ENCODE peak calls at places on chromosomes 12 and 14, in four cellular contexts. L is MM.1S, V is HCT116, U is breast epithelium. R is an unnamed sample.
A peak's percentile ranks its signal among the peaks of the same experiment; 100 is the strongest.

GRCh38 chr14:89507521-89507920 is 90.5 kb upstream of the FOXN3 start:
- DNase-seq in L (no peak), V (peak; percentile 75), U (no peak), R (no peak)

GRCh38 chr12:24560867-24561266 is 388.0 kb downstream of the BCAT1 start:
- DNase-seq in L (no peak), V (no peak), U (no peak), R (no peak)

GRCh38 chr12:57839996-57840395 is 6.5 kb downstream of the CTDSP2 start:
- DNase-seq in L (no peak), V (no peak), U (no peak), R (no peak)

GRCh38 chr14:34722723-34723545 is 8.5 kb upstream of the CFL2 start:
- DNase-seq in L (peak; percentile 23), V (peak; percentile 61), U (no peak), R (no peak)

GRCh38 chr14:55180434-55180833 is 11.0 kb downstream of the DLGAP5 start:
- DNase-seq in L (peak; percentile 59), V (no peak), U (peak; percentile 20), R (no peak)

GRCh38 chr12:66365718-66366485 is 63.6 kb downstream of the HELB start:
- DNase-seq in L (no peak), V (no peak), U (no peak), R (no peak)

GRCh38 chr14:41873379-41874034 is 266.8 kb downstream of the LRFN5 start:
- DNase-seq in L (no peak), V (no peak), U (no peak), R (no peak)

GRCh38 chr12:171276-171675 is 42.7 kb downstream of the SLC6A12 start:
- DNase-seq in L (no peak), V (no peak), U (no peak), R (no peak)

GRCh38 chr12:131684015-131684725 is 26.7 kb upstream of the SFSWAP start:
- DNase-seq in L (no peak), V (no peak), U (no peak), R (no peak)

GRCh38 chr12:94218244-94218643 is 69.9 kb downstream of the PLXNC1 start:
- DNase-seq in L (no peak), V (no peak), U (no peak), R (no peak)

GRCh38 chr14:22188346-22188745 is 400.7 kb downstream of the DAD1 start:
- DNase-seq in L (no peak), V (no peak), U (no peak), R (no peak)

GRCh38 chr12:27462151-27462694 is 15.7 kb downstream of the SMCO2 start:
- DNase-seq in L (no peak), V (no peak), U (no peak), R (no peak)

GRCh38 chr12:67630373-67631088 is 18.0 kb upstream of the DYRK2 start:
- DNase-seq in L (peak; percentile 87), V (no peak), U (peak; percentile 40), R (no peak)

GRCh38 chr14:69252851-69253250 is 7.1 kb upstream of the GALNT16 start:
- DNase-seq in L (no peak), V (no peak), U (no peak), R (no peak)

GRCh38 chr12:107660230-107660629 is 25.4 kb upstream of the PWP1 start:
- DNase-seq in L (no peak), V (no peak), U (no peak), R (no peak)

GRCh38 chr14:76656592-76656991 is 104.7 kb upstream of the VASH1 start:
- DNase-seq in L (no peak), V (no peak), U (no peak), R (no peak)

GRCh38 chr14:76654573-76654955 is 106.7 kb upstream of the VASH1 start:
- DNase-seq in L (no peak), V (no peak), U (no peak), R (no peak)

GRCh38 chr14:76653875-76654572 is 107.2 kb upstream of the VASH1 start:
- DNase-seq in L (no peak), V (no peak), U (no peak), R (no peak)

GRCh38 chr14:76655331-76655730 is 105.9 kb upstream of the VASH1 start:
- DNase-seq in L (no peak), V (no peak), U (no peak), R (no peak)

DNA sequence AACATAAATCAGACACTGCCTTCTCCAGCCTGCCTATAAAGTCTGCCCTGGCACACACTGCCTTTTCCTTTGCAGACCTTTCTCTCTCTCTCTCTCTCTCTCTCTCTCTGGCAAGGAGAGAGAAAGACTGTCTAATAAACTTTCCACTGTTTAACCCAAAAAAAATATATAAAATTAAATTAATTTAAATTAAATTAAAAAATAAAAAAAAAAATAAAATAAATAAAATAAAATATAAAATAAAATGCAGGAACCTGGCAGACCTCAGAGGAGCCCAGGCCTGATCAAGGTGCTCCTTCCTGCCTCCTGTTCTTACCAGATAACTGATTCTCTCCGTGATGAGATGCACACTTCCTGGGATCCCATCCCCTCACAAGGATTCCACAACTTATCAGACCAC is 103.9 kb upstream of the VASH1 start:
- DNase-seq in L (no peak), V (no peak), U (no peak), R (no peak)
- H3K4me3 ChIP-seq in L (no peak overlapping the region), V (no peak overlapping the region), U (no peak overlapping the region), R (no peak overlapping the region)

GRCh38 chr12:6635375-6635855 is 344 bp downstream of the LPAR5 start:
- DNase-seq in L (no peak), V (no peak), U (no peak), R (no peak)

GRCh38 chr12:6630696-6631095 is 5.1 kb downstream of the LPAR5 start:
- DNase-seq in L (no peak), V (no peak), U (no peak), R (no peak)

GRCh38 chr12:6627598-6627997 is 8.2 kb downstream of the LPAR5 start:
- DNase-seq in L (peak; percentile 68), V (no peak), U (no peak), R (no peak)

GRCh38 chr12:6632026-6632978 is 3.5 kb downstream of the LPAR5 start:
- DNase-seq in L (no peak), V (no peak), U (no peak), R (no peak)

DNA sequence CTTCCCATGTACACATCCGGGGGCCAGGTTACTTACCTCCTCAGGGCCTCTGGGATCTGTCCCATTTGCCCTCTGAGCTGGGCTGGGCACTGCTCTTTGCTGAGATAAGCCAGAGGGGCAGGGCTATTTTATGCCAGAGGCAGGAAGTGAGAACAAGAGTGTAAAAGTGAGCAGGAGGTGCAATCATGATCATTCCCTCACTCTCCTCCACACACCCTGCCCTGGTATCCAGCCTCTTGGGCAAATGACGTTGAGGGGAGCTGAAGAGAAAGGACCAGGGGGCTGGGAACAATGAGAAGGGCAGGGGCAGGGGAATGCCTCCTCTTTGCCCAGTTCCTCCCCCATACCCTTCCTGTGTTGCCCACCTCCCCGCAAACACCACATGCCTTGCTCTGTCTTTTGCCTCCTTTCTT is 4.2 kb downstream of the LPAR5 start:
- DNase-seq in L (no peak), V (no peak), U (no peak), R (no peak)
- TF ChIP-seq CTCF in L (no peak), V (no peak), U (no peak), R (no peak)

GRCh38 chr12:51321882-51322281 is 2.1 kb downstream of the BIN2 start:
- DNase-seq in L (no peak), V (no peak), U (no peak), R (no peak)

GRCh38 chr12:51324953-51325352 is 979 bp upstream of the BIN2 start:
- DNase-seq in L (no peak), V (no peak), U (peak; percentile 28), R (no peak)

GRCh38 chr12:51323317-51323960 is 535 bp downstream of the BIN2 start:
- DNase-seq in L (peak; percentile 87), V (no peak), U (no peak), R (no peak)

GRCh38 chr12:51322452-51322851 is 1.5 kb downstream of the BIN2 start:
- DNase-seq in L (peak; percentile 58), V (no peak), U (no peak), R (no peak)

GRCh38 chr12:51323966-51324895 is at the start of gene BIN2:
- DNase-seq in L (peak; percentile 76), V (no peak), U (no peak), R (no peak)
- H3K4me1 ChIP-seq in L (peaks cover 67% of the 10 kb centered on the region), V (no peaks in the 10 kb centered on the region), U (no peaks in the 10 kb centered on the region), R (no peaks in the 10 kb centered on the region)

GRCh38 chr12:124387510-124387855 is 92.6 kb downstream of the RFLNA start:
- DNase-seq in L (no peak), V (no peak), U (no peak), R (no peak)
- H3K4me3 ChIP-seq in L (no peak overlapping the region), V (no peak overlapping the region), U (peak overlapping the region; percentile 77), R (peak overlapping the region; percentile 88)

GRCh38 chr14:35964736-35965135 is 138.6 kb downstream of the BRMS1L start:
- DNase-seq in L (no peak), V (no peak), U (no peak), R (no peak)

GRCh38 chr14:35959835-35960234 is 133.7 kb downstream of the BRMS1L start:
- DNase-seq in L (no peak), V (no peak), U (no peak), R (no peak)

GRCh38 chr14:35961697-35962274 is 135.6 kb downstream of the BRMS1L start:
- DNase-seq in L (no peak), V (no peak), U (no peak), R (no peak)

GRCh38 chr14:35965425-35965824 is 139.3 kb downstream of the BRMS1L start:
- DNase-seq in L (no peak), V (no peak), U (no peak), R (no peak)

DNA sequence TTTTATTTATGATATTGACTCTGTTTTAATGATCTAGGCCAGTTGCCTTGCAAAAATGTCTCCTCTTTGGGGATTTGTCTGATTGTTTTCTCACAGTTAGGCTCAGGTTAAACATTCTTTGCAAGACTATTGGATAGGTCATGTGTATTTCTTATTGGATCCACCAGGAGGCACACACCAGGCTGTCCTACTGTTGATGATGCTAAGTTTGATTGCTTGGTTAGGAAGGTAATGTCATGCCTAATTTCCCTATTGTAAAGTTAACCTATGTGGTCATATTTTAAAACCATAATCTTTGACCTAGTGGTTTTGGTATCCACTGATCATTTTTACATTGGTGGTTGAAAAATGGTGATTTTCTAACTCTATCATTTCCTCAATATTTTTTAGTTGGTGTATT is 137.1 kb downstream of the BRMS1L start:
- DNase-seq in L (no peak), V (peak; percentile 15), U (no peak), R (no peak)
- TF ChIP-seq CTCF in L (peak; percentile 10), V (peak; percentile 62), U (no peak), R (no peak)

DNA sequence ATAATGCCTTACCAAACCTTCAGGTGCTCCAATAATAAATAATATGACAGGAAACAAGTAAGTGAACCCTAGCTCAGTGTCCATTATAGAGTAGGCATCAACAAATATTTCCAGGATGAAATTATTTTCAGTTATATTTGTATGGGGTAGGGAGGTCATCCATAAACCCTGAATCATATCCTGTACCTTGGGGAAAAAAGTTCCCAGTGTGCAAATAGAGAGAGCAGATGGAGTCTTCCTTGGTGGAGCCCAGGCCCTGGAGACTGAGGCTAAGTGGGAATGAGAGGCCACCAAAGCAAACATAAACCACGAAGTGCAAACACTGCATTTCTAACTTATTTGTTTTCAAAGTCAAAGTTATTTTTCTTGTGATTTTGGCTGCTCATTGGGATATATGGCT is 8.5 kb upstream of the ERP27 start:
- DNase-seq in L (no peak), V (no peak), U (no peak), R (no peak)
- H3K4me1 ChIP-seq in L (peaks cover 46% of the 10 kb centered on the region), V (peaks cover 15% of the 10 kb centered on the region), U (no peaks in the 10 kb centered on the region), R (peaks cover 31% of the 10 kb centered on the region)